ENCODE peak calls at places on chromosomes 11 and 22, in seven cellular contexts. One of them, this sample, is unnamed.

GRCh38 chr11:82980292-82980691 is 78.8 kb downstream of the DDIAS start:
- DNase-seq in aorta: no peak
- DNase-seq in HFF-Myc: peak; percentile 39
- DNase-seq in NCI-H1092: no peak
- DNase-seq in effector CD4-positive, alpha-beta T cell: no peak
- DNase-seq in stimulated activated CD4-positive, alpha-beta T cell treated with anti-CD3 and anti-CD28 coated beads, TNF-alpha, amount 100 ng/mL, for 24 hours: no peak
- DNase-seq in coronary artery: no peak
- DNase-seq in this sample: no peak

GRCh38 chr11:116787436-116787785 is 412 bp downstream of the ZPR1 start:
- DNase-seq in aorta: no peak
- DNase-seq in HFF-Myc: no peak
- DNase-seq in NCI-H1092: no peak
- DNase-seq in effector CD4-positive, alpha-beta T cell: no peak
- DNase-seq in stimulated activated CD4-positive, alpha-beta T cell treated with anti-CD3 and anti-CD28 coated beads, TNF-alpha, amount 100 ng/mL, for 24 hours: no peak
- DNase-seq in coronary artery: no peak
- DNase-seq in this sample: no peak

GRCh38 chr22:49765951-49766350 is 61.7 kb downstream of the BRD1 start:
- DNase-seq in aorta: peak; percentile 30
- DNase-seq in HFF-Myc: no peak
- DNase-seq in NCI-H1092: no peak
- DNase-seq in effector CD4-positive, alpha-beta T cell: no peak
- DNase-seq in stimulated activated CD4-positive, alpha-beta T cell treated with anti-CD3 and anti-CD28 coated beads, TNF-alpha, amount 100 ng/mL, for 24 hours: no peak
- DNase-seq in coronary artery: peak; percentile 67
- DNase-seq in this sample: no peak

GRCh38 chr22:39800790-39801540 is 92.6 kb downstream of the ENTHD1 start:
- DNase-seq in aorta: no peak
- DNase-seq in HFF-Myc: no peak
- DNase-seq in NCI-H1092: peak; percentile 50
- DNase-seq in effector CD4-positive, alpha-beta T cell: no peak
- DNase-seq in stimulated activated CD4-positive, alpha-beta T cell treated with anti-CD3 and anti-CD28 coated beads, TNF-alpha, amount 100 ng/mL, for 24 hours: no peak
- DNase-seq in coronary artery: no peak
- DNase-seq in this sample: no peak

GRCh38 chr11:10638285-10638684 is 55.3 kb downstream of the IRAG1 start:
- DNase-seq in aorta: no peak
- DNase-seq in HFF-Myc: peak; percentile 39
- DNase-seq in NCI-H1092: no peak
- DNase-seq in effector CD4-positive, alpha-beta T cell: no peak
- DNase-seq in stimulated activated CD4-positive, alpha-beta T cell treated with anti-CD3 and anti-CD28 coated beads, TNF-alpha, amount 100 ng/mL, for 24 hours: no peak
- DNase-seq in coronary artery: no peak
- DNase-seq in this sample: no peak

GRCh38 chr11:30991376-30991775 is 378.2 kb downstream of the DCDC1 start:
- DNase-seq in aorta: no peak
- DNase-seq in HFF-Myc: no peak
- DNase-seq in NCI-H1092: no peak
- DNase-seq in effector CD4-positive, alpha-beta T cell: no peak
- DNase-seq in stimulated activated CD4-positive, alpha-beta T cell treated with anti-CD3 and anti-CD28 coated beads, TNF-alpha, amount 100 ng/mL, for 24 hours: no peak
- DNase-seq in coronary artery: no peak
- DNase-seq in this sample: no peak

GRCh38 chr22:28799834-28800307 is 498 bp downstream of the XBP1 start:
- DNase-seq in aorta: peak; percentile 79
- DNase-seq in HFF-Myc: no peak
- DNase-seq in NCI-H1092: no peak
- DNase-seq in effector CD4-positive, alpha-beta T cell: peak; percentile 14
- DNase-seq in stimulated activated CD4-positive, alpha-beta T cell treated with anti-CD3 and anti-CD28 coated beads, TNF-alpha, amount 100 ng/mL, for 24 hours: peak; percentile 21
- DNase-seq in coronary artery: peak; percentile 83
- DNase-seq in this sample: peak; percentile 26

GRCh38 chr11:69640260-69640994 is 529 bp upstream of the CCND1 start:
- DNase-seq in aorta: peak; percentile 71
- DNase-seq in HFF-Myc: no peak
- DNase-seq in NCI-H1092: no peak
- DNase-seq in effector CD4-positive, alpha-beta T cell: no peak
- DNase-seq in stimulated activated CD4-positive, alpha-beta T cell treated with anti-CD3 and anti-CD28 coated beads, TNF-alpha, amount 100 ng/mL, for 24 hours: no peak
- DNase-seq in coronary artery: peak; percentile 73
- DNase-seq in this sample: no peak

GRCh38 chr11:47886096-47886495 is 37.9 kb upstream of the NUP160 start:
- DNase-seq in aorta: peak; percentile 59
- DNase-seq in HFF-Myc: no peak
- DNase-seq in NCI-H1092: no peak
- DNase-seq in effector CD4-positive, alpha-beta T cell: no peak
- DNase-seq in stimulated activated CD4-positive, alpha-beta T cell treated with anti-CD3 and anti-CD28 coated beads, TNF-alpha, amount 100 ng/mL, for 24 hours: no peak
- DNase-seq in coronary artery: no peak
- DNase-seq in this sample: no peak

GRCh38 chr11:79383874-79384273 is 57.0 kb downstream of the TENM4 start:
- DNase-seq in aorta: no peak
- DNase-seq in HFF-Myc: no peak
- DNase-seq in NCI-H1092: no peak
- DNase-seq in effector CD4-positive, alpha-beta T cell: no peak
- DNase-seq in stimulated activated CD4-positive, alpha-beta T cell treated with anti-CD3 and anti-CD28 coated beads, TNF-alpha, amount 100 ng/mL, for 24 hours: no peak
- DNase-seq in coronary artery: no peak
- DNase-seq in this sample: no peak

GRCh38 chr11:61610905-61611304 is 30.0 kb upstream of the SYT7 start:
- DNase-seq in aorta: no peak
- DNase-seq in HFF-Myc: no peak
- DNase-seq in NCI-H1092: peak; percentile 74
- DNase-seq in effector CD4-positive, alpha-beta T cell: no peak
- DNase-seq in stimulated activated CD4-positive, alpha-beta T cell treated with anti-CD3 and anti-CD28 coated beads, TNF-alpha, amount 100 ng/mL, for 24 hours: no peak
- DNase-seq in coronary artery: no peak
- DNase-seq in this sample: no peak